ENCODE peak calls at places on chromosomes 1 and 21, in five cellular contexts. One of them, this sample, is unnamed.

GRCh38 chr1:237146247-237146646 is 104.3 kb downstream of the RYR2 start:
- DNase-seq in HL-60: no peak
- DNase-seq in spleen: no peak
- DNase-seq in GM12878: no peak
- DNase-seq in prostate gland: no peak
- DNase-seq in this sample: no peak

GRCh38 chr1:145716641-145717061 is 2.6 kb upstream of the CD160 start:
- DNase-seq in spleen: no peak
- DNase-seq in GM12878: no peak
- DNase-seq in HL-60: peak; percentile 64
- DNase-seq in prostate gland: no peak
- DNase-seq in this sample: no peak

GRCh38 chr1:171566467-171566866 is 55.6 kb upstream of the MYOCOS start:
- DNase-seq in HL-60: no peak
- DNase-seq in GM12878: no peak
- DNase-seq in prostate gland: peak; percentile 21
- DNase-seq in spleen: no peak
- DNase-seq in this sample: no peak

GRCh38 chr1:108813326-108813725 is 43.6 kb downstream of the AKNAD1 start:
- DNase-seq in prostate gland: no peak
- DNase-seq in spleen: no peak
- DNase-seq in GM12878: no peak
- DNase-seq in HL-60: no peak
- DNase-seq in this sample: no peak

GRCh38 chr1:179921981-179922380 is 32.6 kb upstream of the CEP350 start:
- DNase-seq in GM12878: no peak
- DNase-seq in prostate gland: no peak
- DNase-seq in spleen: no peak
- DNase-seq in HL-60: no peak
- DNase-seq in this sample: no peak

GRCh38 chr1:39391741-39392679 is 99.4 kb upstream of the BMP8A start:
- DNase-seq in prostate gland: no peak
- DNase-seq in spleen: no peak
- DNase-seq in HL-60: no peak
- DNase-seq in GM12878: no peak
- DNase-seq in this sample: no peak

GRCh38 chr1:110243581-110243980 is 33.5 kb downstream of the KCNC4 start:
- DNase-seq in prostate gland: peak; percentile 23
- DNase-seq in spleen: peak; percentile 57
- DNase-seq in HL-60: peak; percentile 63
- DNase-seq in GM12878: no peak
- DNase-seq in this sample: no peak

GRCh38 chr1:239262538-239262937 is 123.8 kb upstream of the CHRM3 start:
- DNase-seq in prostate gland: no peak
- DNase-seq in spleen: no peak
- DNase-seq in HL-60: no peak
- DNase-seq in GM12878: no peak
- DNase-seq in this sample: no peak

GRCh38 chr1:53220962-53221286 is 490 bp upstream of the CZIB start:
- DNase-seq in prostate gland: no peak
- DNase-seq in spleen: no peak
- DNase-seq in HL-60: no peak
- DNase-seq in GM12878: no peak
- DNase-seq in this sample: no peak

GRCh38 chr1:209434066-209434465 is 149.4 kb upstream of the CAMK1G start:
- DNase-seq in GM12878: no peak
- DNase-seq in spleen: no peak
- DNase-seq in prostate gland: no peak
- DNase-seq in HL-60: no peak
- DNase-seq in this sample: no peak

GRCh38 chr1:222182641-222183040 is 365.3 kb downstream of the HHIPL2 start:
- DNase-seq in GM12878: no peak
- DNase-seq in prostate gland: no peak
- DNase-seq in HL-60: no peak
- DNase-seq in spleen: no peak
- DNase-seq in this sample: no peak

GRCh38 chr1:226656201-226656600 is 82.9 kb downstream of the ITPKB start:
- DNase-seq in spleen: peak; percentile 72
- DNase-seq in prostate gland: no peak
- DNase-seq in GM12878: no peak
- DNase-seq in HL-60: no peak
- DNase-seq in this sample: no peak

GRCh38 chr21:32929633-32930038 is 96.1 kb upstream of the OLIG2 start:
- DNase-seq in prostate gland: no peak
- DNase-seq in HL-60: no peak
- DNase-seq in GM12878: peak; percentile 69
- DNase-seq in spleen: no peak
- DNase-seq in this sample: no peak

GRCh38 chr1:156746716-156747631 is 4.5 kb downstream of the HDGF start:
- DNase-seq in spleen: peak; percentile 90
- DNase-seq in prostate gland: peak; percentile 84
- DNase-seq in GM12878: no peak
- DNase-seq in HL-60: peak; percentile 73
- DNase-seq in this sample: peak; percentile 97

GRCh38 chr1:17475729-17476128 is 36.3 kb upstream of the RCC2 start:
- DNase-seq in prostate gland: no peak
- DNase-seq in GM12878: no peak
- DNase-seq in spleen: no peak
- DNase-seq in HL-60: no peak
- DNase-seq in this sample: no peak

GRCh38 chr1:150150511-150151021 is 850 bp downstream of the PLEKHO1 start:
- DNase-seq in prostate gland: no peak
- DNase-seq in GM12878: no peak
- DNase-seq in spleen: peak; percentile 88
- DNase-seq in HL-60: peak; percentile 22
- DNase-seq in this sample: peak; percentile 82

GRCh38 chr1:247047702-247048101 is 30.9 kb downstream of the ZNF670 start:
- DNase-seq in HL-60: no peak
- DNase-seq in spleen: no peak
- DNase-seq in GM12878: no peak
- DNase-seq in prostate gland: no peak
- DNase-seq in this sample: no peak

GRCh38 chr1:40396420-40396819 is 22.9 kb downstream of the SMAP2 start:
- DNase-seq in prostate gland: no peak
- DNase-seq in HL-60: peak; percentile 83
- DNase-seq in GM12878: no peak
- DNase-seq in spleen: no peak
- DNase-seq in this sample: no peak

GRCh38 chr1:117812868-117813511 is 116.4 kb downstream of the GDAP2 start:
- DNase-seq in HL-60: no peak
- DNase-seq in spleen: no peak
- DNase-seq in prostate gland: no peak
- DNase-seq in GM12878: no peak
- DNase-seq in this sample: no peak

GRCh38 chr1:198175418-198176170 is 18.8 kb downstream of the NEK7 start:
- DNase-seq in spleen: no peak
- DNase-seq in HL-60: no peak
- DNase-seq in prostate gland: no peak
- DNase-seq in GM12878: no peak
- DNase-seq in this sample: no peak

GRCh38 chr1:24904731-24905354 is 25.2 kb downstream of the RUNX3 start:
- DNase-seq in spleen: peak; percentile 54
- DNase-seq in GM12878: no peak
- DNase-seq in prostate gland: no peak
- DNase-seq in HL-60: no peak
- DNase-seq in this sample: no peak

GRCh38 chr1:68011786-68012375 is 38.5 kb downstream of the DIRAS3 start:
- DNase-seq in spleen: no peak
- DNase-seq in GM12878: no peak
- DNase-seq in HL-60: no peak
- DNase-seq in prostate gland: no peak
- DNase-seq in this sample: no peak

GRCh38 chr1:235631816-235632215 is 17.8 kb downstream of the GNG4 start:
- DNase-seq in prostate gland: no peak
- DNase-seq in HL-60: no peak
- DNase-seq in GM12878: no peak
- DNase-seq in spleen: peak; percentile 19
- DNase-seq in this sample: no peak

GRCh38 chr1:38000233-38000528 is 5.1 kb downstream of the FHL3 start:
- DNase-seq in spleen: no peak
- DNase-seq in HL-60: no peak
- DNase-seq in prostate gland: no peak
- DNase-seq in GM12878: no peak
- DNase-seq in this sample: no peak

GRCh38 chr1:192011525-192011924 is 146.7 kb upstream of the RGS18 start:
- DNase-seq in GM12878: no peak
- DNase-seq in prostate gland: no peak
- DNase-seq in HL-60: no peak
- DNase-seq in spleen: no peak
- DNase-seq in this sample: no peak

GRCh38 chr21:43191521-43191920 is 22.7 kb downstream of the CRYAA start:
- DNase-seq in prostate gland: no peak
- DNase-seq in HL-60: no peak
- DNase-seq in spleen: peak; percentile 44
- DNase-seq in GM12878: no peak
- DNase-seq in this sample: peak; percentile 32

GRCh38 chr1:72280714-72281113 is 1.6 kb downstream of the NEGR1 start:
- DNase-seq in spleen: no peak
- DNase-seq in HL-60: no peak
- DNase-seq in prostate gland: no peak
- DNase-seq in GM12878: no peak
- DNase-seq in this sample: no peak

GRCh38 chr1:186008920-186009737 is 274.9 kb downstream of the HMCN1 start:
- DNase-seq in spleen: no peak
- DNase-seq in prostate gland: no peak
- DNase-seq in GM12878: no peak
- DNase-seq in HL-60: no peak
- DNase-seq in this sample: no peak

GRCh38 chr1:64948216-64948615 is 18.1 kb downstream of the JAK1 start:
- DNase-seq in GM12878: no peak
- DNase-seq in spleen: no peak
- DNase-seq in HL-60: no peak
- DNase-seq in prostate gland: no peak
- DNase-seq in this sample: no peak
- TF ChIP-seq POLR2AphosphoS5 in GM12878: no peak
- TF ChIP-seq POLR2AphosphoS5 in spleen: no peak
- TF ChIP-seq POLR2AphosphoS5 in HL-60: no peak
- TF ChIP-seq POLR2AphosphoS5 in prostate gland: no peak
- TF ChIP-seq POLR2AphosphoS5 in this sample: no peak

GRCh38 chr1:231418101-231418740 is 3.9 kb downstream of the EGLN1 start:
- DNase-seq in prostate gland: no peak
- DNase-seq in HL-60: no peak
- DNase-seq in spleen: no peak
- DNase-seq in GM12878: no peak
- DNase-seq in this sample: no peak

GRCh38 chr1:231415018-231415583 is 7.0 kb downstream of the EGLN1 start:
- DNase-seq in GM12878: no peak
- DNase-seq in HL-60: no peak
- DNase-seq in spleen: no peak
- DNase-seq in prostate gland: no peak
- DNase-seq in this sample: no peak

GRCh38 chr1:231418741-231419107 is 3.4 kb downstream of the EGLN1 start:
- DNase-seq in HL-60: no peak
- DNase-seq in GM12878: no peak
- DNase-seq in spleen: no peak
- DNase-seq in prostate gland: no peak
- DNase-seq in this sample: no peak

GRCh38 chr1:231417503-231417902 is 4.6 kb downstream of the EGLN1 start:
- DNase-seq in HL-60: peak; percentile 7
- DNase-seq in spleen: no peak
- DNase-seq in GM12878: no peak
- DNase-seq in prostate gland: no peak
- DNase-seq in this sample: no peak

DNA sequence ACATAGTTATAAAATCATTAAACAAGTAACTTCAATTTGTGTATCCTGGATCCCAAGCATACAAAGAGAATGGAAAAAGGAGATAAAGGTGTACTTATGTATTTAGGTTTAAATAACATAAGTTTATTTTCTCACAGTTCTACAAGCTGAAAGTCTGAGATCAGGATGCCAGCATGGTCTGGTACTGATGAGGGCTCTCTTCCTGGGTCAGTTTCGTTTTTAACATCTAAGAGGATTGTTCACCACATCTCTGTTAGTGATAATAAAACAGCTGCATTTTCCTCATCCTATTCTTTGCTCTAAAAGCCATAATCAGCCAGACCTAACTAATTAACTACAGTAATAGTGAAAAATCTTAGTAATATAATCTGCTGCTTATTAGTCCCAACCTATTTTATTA is 5.2 kb downstream of the EGLN1 start:
- DNase-seq in HL-60: no peak
- DNase-seq in spleen: no peak
- DNase-seq in GM12878: no peak
- DNase-seq in prostate gland: no peak
- DNase-seq in this sample: no peak
- H3K27me3 ChIP-seq in HL-60: no peaks in the 10 kb centered on the region
- H3K27me3 ChIP-seq in spleen: no peaks in the 10 kb centered on the region
- H3K27me3 ChIP-seq in GM12878: no peaks in the 10 kb centered on the region
- H3K27me3 ChIP-seq in prostate gland: no peaks in the 10 kb centered on the region
- H3K27me3 ChIP-seq in this sample: no peaks in the 10 kb centered on the region

GRCh38 chr1:193033610-193034009 is 25.6 kb downstream of the UCHL5 start:
- DNase-seq in GM12878: no peak
- DNase-seq in prostate gland: no peak
- DNase-seq in HL-60: no peak
- DNase-seq in spleen: no peak
- DNase-seq in this sample: no peak

GRCh38 chr1:193036337-193037047 is 22.7 kb downstream of the UCHL5 start:
- DNase-seq in GM12878: no peak
- DNase-seq in prostate gland: no peak
- DNase-seq in spleen: no peak
- DNase-seq in HL-60: no peak
- DNase-seq in this sample: no peak

GRCh38 chr1:193031431-193031830 is 27.7 kb downstream of the UCHL5 start:
- DNase-seq in spleen: no peak
- DNase-seq in prostate gland: no peak
- DNase-seq in HL-60: no peak
- DNase-seq in GM12878: no peak
- DNase-seq in this sample: no peak
- TF ChIP-seq CTCF in spleen: no peak
- TF ChIP-seq CTCF in prostate gland: no peak
- TF ChIP-seq CTCF in HL-60: no peak
- TF ChIP-seq CTCF in GM12878: no peak
- TF ChIP-seq CTCF in this sample: no peak

DNA sequence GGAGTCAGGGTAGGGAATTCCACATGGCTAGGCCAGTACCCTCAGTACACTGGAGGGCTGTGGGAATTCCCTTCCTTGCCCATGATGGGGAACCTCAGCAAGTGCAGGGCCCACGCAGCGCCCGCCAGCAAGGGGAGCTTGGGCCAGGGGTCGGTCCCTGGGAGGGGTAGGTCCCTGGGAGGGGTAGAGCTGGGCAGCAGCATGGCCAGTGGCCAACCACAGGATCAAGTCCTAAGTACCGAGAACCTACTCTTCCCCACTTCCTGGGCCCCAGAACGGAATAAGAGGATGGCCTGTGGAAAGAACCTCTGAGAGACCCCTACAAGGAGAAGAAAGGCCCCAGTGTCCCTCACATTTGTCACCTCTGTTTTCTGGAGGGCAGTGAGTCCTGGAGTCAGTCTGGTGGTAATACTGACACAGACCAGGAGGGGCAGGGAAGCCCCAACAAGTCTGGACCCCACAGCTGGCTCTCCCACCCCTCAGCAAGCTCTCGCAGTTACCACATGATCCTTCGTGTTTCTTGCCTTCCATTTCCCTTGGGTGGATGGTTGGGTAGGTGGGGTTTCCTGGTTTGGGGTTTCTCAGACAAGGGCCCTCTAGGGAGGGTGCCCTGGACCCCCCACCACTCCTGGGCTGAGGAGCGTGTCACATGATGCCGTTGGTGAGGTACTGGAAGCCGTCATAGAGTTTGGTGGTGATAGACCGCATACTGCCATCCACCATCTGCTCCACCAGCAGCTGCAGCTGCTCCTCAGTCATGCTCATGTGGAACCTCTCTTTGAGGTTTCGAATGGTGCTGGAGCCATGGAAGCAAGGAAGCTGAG is 10.3 kb downstream of the ZNF687 start:
- DNase-seq in prostate gland: no peak
- DNase-seq in GM12878: no peak
- DNase-seq in spleen: no peak
- DNase-seq in HL-60: no peak
- DNase-seq in this sample: no peak
- TF ChIP-seq POLR2AphosphoS5 in prostate gland: no peak
- TF ChIP-seq POLR2AphosphoS5 in GM12878: peak; percentile 73
- TF ChIP-seq POLR2AphosphoS5 in spleen: peak; percentile 52
- TF ChIP-seq POLR2AphosphoS5 in HL-60: no peak
- TF ChIP-seq POLR2AphosphoS5 in this sample: no peak